ENCODE peak calls at places on chromosomes 3 and 15, in four cellular contexts. One of them, this sample, is unnamed.

GRCh38 chr15:90190606-90191343 is 10.4 kb upstream of the SEMA4B start:
- DNase-seq in SK-N-SH: no peak
- DNase-seq in GM12878: no peak
- DNase-seq in HCT116: no peak
- DNase-seq in this sample: no peak

GRCh38 chr3:102225407-102226132 is 209.2 kb upstream of the ZPLD1 start:
- DNase-seq in SK-N-SH: peak; percentile 44
- DNase-seq in GM12878: peak; percentile 42
- DNase-seq in HCT116: peak; percentile 56
- DNase-seq in this sample: no peak

GRCh38 chr3:113110263-113110662 is 101.1 kb upstream of the BOC start:
- DNase-seq in SK-N-SH: no peak
- DNase-seq in GM12878: no peak
- DNase-seq in HCT116: no peak
- DNase-seq in this sample: no peak

GRCh38 chr15:52529289-52529929 is 729 bp upstream of the MYO5A start:
- DNase-seq in SK-N-SH: no peak
- DNase-seq in GM12878: no peak
- DNase-seq in HCT116: no peak
- DNase-seq in this sample: no peak

GRCh38 chr3:194647747-194648146 is 14.5 kb upstream of the TMEM44 start:
- DNase-seq in SK-N-SH: no peak
- DNase-seq in GM12878: no peak
- DNase-seq in HCT116: no peak
- DNase-seq in this sample: no peak

GRCh38 chr3:197024881-197025735 is 4.5 kb downstream of the MELTF start:
- DNase-seq in SK-N-SH: no peak
- DNase-seq in GM12878: no peak
- DNase-seq in HCT116: no peak
- DNase-seq in this sample: no peak

GRCh38 chr3:172153335-172153861 is 114.0 kb downstream of the FNDC3B start:
- DNase-seq in SK-N-SH: no peak
- DNase-seq in GM12878: no peak
- DNase-seq in HCT116: peak; percentile 93
- DNase-seq in this sample: no peak

GRCh38 chr3:44909063-44909462 is 34.7 kb downstream of the TGM4 start:
- DNase-seq in SK-N-SH: no peak
- DNase-seq in GM12878: no peak
- DNase-seq in HCT116: no peak
- DNase-seq in this sample: no peak

GRCh38 chr15:34987982-34988873 is at the start of gene ZNF770:
- DNase-seq in SK-N-SH: peak; percentile 92
- DNase-seq in GM12878: peak; percentile 44
- DNase-seq in HCT116: peak; percentile 51
- DNase-seq in this sample: peak; percentile 40

GRCh38 chr3:33152363-33153360 is 38.8 kb downstream of the CRTAP start:
- DNase-seq in SK-N-SH: no peak
- DNase-seq in GM12878: no peak
- DNase-seq in HCT116: no peak
- DNase-seq in this sample: no peak

GRCh38 chr3:63795438-63795837 is 23.7 kb upstream of the C3orf49 start:
- DNase-seq in SK-N-SH: no peak
- DNase-seq in GM12878: no peak
- DNase-seq in HCT116: no peak
- DNase-seq in this sample: no peak
- TF ChIP-seq YY1 in SK-N-SH: no peak
- TF ChIP-seq YY1 in GM12878: no peak
- TF ChIP-seq YY1 in HCT116: no peak
- TF ChIP-seq YY1 in this sample: no peak

GRCh38 chr3:137768021-137768360 is 3.9 kb downstream of the SOX14 start:
- DNase-seq in SK-N-SH: peak; percentile 29
- DNase-seq in GM12878: no peak
- DNase-seq in HCT116: no peak
- DNase-seq in this sample: no peak

GRCh38 chr3:137766069-137766960 is 2.2 kb downstream of the SOX14 start:
- DNase-seq in SK-N-SH: peak; percentile 27
- DNase-seq in GM12878: no peak
- DNase-seq in HCT116: no peak
- DNase-seq in this sample: no peak

GRCh38 chr3:137765310-137766033 is 1.4 kb downstream of the SOX14 start:
- DNase-seq in SK-N-SH: peak; percentile 44
- DNase-seq in GM12878: no peak
- DNase-seq in HCT116: no peak
- DNase-seq in this sample: no peak

GRCh38 chr3:137768361-137769320 is 4.5 kb downstream of the SOX14 start:
- DNase-seq in SK-N-SH: peak; percentile 43
- DNase-seq in GM12878: no peak
- DNase-seq in HCT116: no peak
- DNase-seq in this sample: no peak

DNA sequence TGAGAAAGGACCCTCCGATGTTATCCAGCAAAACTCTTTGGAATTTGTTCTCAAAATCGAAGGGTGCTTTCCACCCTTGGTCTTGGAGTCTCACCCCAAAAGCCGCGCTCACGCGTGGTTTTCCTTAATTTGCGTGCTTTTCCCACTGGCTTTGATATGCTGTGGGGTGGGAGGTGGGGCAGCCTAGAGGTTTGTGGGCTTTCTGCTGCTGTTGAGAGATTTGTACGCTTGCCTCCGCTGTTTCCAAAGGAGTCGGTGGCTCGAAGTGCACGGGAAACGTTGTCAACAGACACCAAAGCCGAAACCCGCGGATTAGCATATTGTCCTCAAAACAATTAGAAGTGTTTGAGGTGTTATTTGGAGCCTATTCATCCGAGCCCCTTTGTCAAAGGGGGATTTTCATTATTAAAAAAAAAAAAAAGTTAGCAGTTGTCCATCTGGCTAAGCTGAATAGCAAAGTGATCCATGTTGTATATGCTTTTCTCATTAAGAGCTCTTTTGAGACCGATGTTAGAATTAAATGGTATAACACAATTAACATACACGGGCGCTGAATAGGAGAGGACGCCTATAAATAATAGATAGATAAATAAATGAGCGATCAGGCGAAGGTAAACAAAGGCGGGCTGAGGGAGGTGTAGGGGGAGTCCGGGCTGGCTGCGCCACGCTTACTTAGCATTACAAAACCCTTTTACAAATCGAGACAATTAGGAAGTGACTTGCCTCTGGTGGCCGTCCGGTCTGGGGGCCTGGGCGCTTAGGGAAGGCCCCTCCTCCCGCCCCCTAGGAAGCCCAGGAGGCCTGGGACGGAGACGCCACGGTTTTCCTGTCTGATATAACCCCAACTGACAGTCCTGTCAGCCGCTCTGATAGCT is 3.3 kb downstream of the SOX14 start:
- DNase-seq in SK-N-SH: peak; percentile 40
- DNase-seq in GM12878: no peak
- DNase-seq in HCT116: no peak
- DNase-seq in this sample: peak; percentile 84
- TF ChIP-seq YY1 in SK-N-SH: no peak
- TF ChIP-seq YY1 in GM12878: no peak
- TF ChIP-seq YY1 in HCT116: no peak
- TF ChIP-seq YY1 in this sample: no peak

DNA sequence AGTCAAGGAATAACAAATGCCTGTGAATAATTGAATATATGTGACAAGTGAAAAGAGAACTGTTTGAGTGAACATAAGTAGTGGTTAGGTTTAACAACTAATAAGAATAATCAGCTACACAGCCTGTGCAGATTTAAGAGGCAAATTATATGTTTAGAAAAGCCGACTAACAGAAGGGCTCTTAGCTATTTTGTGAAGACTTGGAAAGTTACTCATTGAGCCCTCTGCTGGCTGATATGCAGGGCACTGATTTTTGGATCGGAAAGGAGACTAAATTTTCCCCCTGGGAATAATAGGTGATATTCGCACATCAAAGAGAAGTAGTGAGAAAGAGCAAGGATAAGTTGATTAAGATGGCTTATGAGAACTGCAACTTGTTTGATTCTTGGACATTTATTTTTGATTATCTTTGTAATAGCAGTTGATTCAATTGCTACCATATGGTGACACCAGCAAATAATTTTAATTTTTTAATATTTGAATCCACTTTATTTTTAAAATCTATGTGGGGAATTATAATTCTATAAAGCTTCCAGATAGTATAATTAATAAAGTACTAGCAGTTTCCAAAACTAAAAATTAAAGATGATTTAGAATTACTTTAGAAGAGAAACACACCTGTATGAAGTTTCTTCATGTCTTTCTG is 156.2 kb downstream of the NLGN1 start:
- DNase-seq in SK-N-SH: peak; percentile 26
- DNase-seq in GM12878: no peak
- DNase-seq in HCT116: peak; percentile 31
- DNase-seq in this sample: peak; percentile 16
- TF ChIP-seq YY1 in SK-N-SH: no peak
- TF ChIP-seq YY1 in GM12878: no peak
- TF ChIP-seq YY1 in HCT116: no peak
- TF ChIP-seq YY1 in this sample: no peak

GRCh38 chr3:136186330-136186729 is 9.8 kb downstream of the MSL2 start:
- DNase-seq in SK-N-SH: no peak
- DNase-seq in GM12878: no peak
- DNase-seq in HCT116: no peak
- DNase-seq in this sample: no peak
- TF ChIP-seq YY1 in SK-N-SH: no peak
- TF ChIP-seq YY1 in GM12878: no peak
- TF ChIP-seq YY1 in HCT116: no peak
- TF ChIP-seq YY1 in this sample: no peak

GRCh38 chr15:57560976-57561711 is 30.6 kb upstream of the MYZAP start:
- DNase-seq in SK-N-SH: peak; percentile 73
- DNase-seq in GM12878: peak; percentile 26
- DNase-seq in HCT116: peak; percentile 55
- DNase-seq in this sample: no peak
- TF ChIP-seq YY1 in SK-N-SH: no peak
- TF ChIP-seq YY1 in GM12878: no peak
- TF ChIP-seq YY1 in HCT116: no peak
- TF ChIP-seq YY1 in this sample: no peak

DNA sequence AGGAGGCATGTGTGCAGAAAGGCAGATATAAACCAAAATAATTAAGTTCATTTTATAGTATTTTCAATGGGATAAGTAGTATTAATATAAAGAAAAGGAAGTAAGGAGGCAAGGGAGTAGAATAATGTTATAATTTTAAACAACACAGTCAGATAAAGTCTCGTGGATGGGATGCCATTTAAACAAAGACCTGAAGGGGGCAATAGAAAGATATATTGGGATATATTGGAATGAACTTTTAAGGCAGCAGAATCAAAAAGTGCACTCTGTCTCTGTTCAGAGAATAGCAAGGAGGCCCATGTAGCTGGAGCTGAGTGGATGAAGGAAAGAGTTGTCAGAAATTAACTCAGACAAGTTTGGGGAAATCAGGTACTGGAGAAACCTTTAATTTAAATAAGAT is 158.7 kb downstream of the CGGBP1 start:
- DNase-seq in SK-N-SH: peak; percentile 1
- DNase-seq in GM12878: no peak
- DNase-seq in HCT116: no peak
- DNase-seq in this sample: no peak
- TF ChIP-seq YY1 in SK-N-SH: no peak
- TF ChIP-seq YY1 in GM12878: no peak
- TF ChIP-seq YY1 in HCT116: no peak
- TF ChIP-seq YY1 in this sample: no peak

GRCh38 chr3:9980251-9980650 is 6.4 kb downstream of the EMC3 start:
- DNase-seq in SK-N-SH: no peak
- DNase-seq in GM12878: no peak
- DNase-seq in HCT116: no peak
- DNase-seq in this sample: no peak

GRCh38 chr3:9978664-9979349 is 7.8 kb downstream of the EMC3 start:
- DNase-seq in SK-N-SH: no peak
- DNase-seq in GM12878: no peak
- DNase-seq in HCT116: no peak
- DNase-seq in this sample: no peak

DNA sequence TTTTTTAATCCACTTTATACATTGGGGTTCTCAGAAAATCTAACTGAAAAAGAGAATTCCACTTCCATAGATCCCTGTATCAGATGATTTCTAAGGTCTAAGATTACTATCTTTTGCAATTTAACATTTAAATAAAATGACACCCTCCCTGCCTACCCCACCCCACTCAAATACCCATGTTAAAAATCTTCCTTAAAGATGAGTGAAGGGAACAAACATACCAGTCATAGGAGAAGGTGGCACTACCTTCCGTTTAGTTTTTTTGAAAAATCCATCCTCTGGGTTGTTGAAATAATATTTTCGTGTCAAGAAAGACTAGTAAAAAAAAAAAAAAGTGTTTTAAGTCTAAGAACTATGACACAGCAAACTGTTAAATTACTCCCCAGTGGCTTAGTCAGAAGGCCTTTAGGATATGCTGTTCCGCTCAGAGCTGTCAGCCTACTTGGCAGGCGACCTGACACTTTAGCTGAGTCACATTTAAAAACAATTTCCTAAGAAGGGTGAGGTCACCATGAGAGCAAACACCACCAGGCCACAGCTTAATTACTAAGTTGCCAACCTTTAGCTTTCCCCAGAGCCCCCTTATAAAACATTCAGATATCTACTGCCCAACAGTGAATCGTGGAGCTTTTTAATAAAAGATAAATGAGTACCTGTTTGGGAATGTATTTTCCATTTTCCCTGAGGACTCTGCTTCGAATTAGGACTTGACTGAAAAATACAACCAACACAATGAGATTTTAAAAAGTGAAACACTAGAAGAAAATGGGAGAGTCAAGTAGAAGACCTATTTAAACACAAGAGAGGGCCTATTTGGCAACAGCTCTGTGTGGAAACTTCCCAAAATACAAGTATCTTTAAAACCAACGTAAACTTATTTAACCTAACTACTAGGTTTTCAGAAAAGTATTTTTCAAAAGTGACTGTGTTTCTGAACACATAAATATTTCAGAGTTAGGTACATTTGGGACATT is 9.6 kb downstream of the EMC3 start:
- DNase-seq in SK-N-SH: no peak
- DNase-seq in GM12878: no peak
- DNase-seq in HCT116: peak; percentile 68
- DNase-seq in this sample: no peak
- TF ChIP-seq YY1 in SK-N-SH: no peak
- TF ChIP-seq YY1 in GM12878: no peak
- TF ChIP-seq YY1 in HCT116: no peak
- TF ChIP-seq YY1 in this sample: no peak

GRCh38 chr15:31101262-31102048 is at the start of gene TRPM1:
- DNase-seq in SK-N-SH: no peak
- DNase-seq in GM12878: no peak
- DNase-seq in HCT116: no peak
- DNase-seq in this sample: no peak

GRCh38 chr15:31098953-31099740 is 2.4 kb downstream of the TRPM1 start:
- DNase-seq in SK-N-SH: no peak
- DNase-seq in GM12878: no peak
- DNase-seq in HCT116: no peak
- DNase-seq in this sample: no peak

GRCh38 chr15:31102374-31103342 is 1.1 kb upstream of the TRPM1 start:
- DNase-seq in SK-N-SH: no peak
- DNase-seq in GM12878: no peak
- DNase-seq in HCT116: no peak
- DNase-seq in this sample: no peak

GRCh38 chr15:31102049-31102321 is 460 bp upstream of the TRPM1 start:
- DNase-seq in SK-N-SH: peak; percentile 80
- DNase-seq in GM12878: no peak
- DNase-seq in HCT116: no peak
- DNase-seq in this sample: no peak

DNA sequence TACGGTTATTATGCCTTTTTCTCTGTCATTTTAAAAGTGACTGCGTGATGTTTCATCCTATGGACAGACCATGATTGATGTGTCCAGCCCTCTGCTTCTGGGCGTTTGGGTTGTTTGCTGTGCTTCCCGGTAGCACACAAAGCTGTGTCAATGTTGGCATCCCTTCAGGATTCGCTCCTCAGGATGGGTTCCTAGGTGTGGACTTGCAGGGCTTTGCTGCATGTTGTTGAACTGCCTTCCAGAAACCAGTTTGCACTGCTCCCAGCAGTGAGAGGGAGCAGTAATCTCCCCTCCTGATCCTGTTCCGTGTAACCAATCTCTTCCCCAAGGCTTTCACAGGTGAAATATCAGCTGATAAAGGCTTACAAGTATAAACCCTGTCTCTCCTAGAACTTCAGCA is 787 bp downstream of the TRPM1 start:
- DNase-seq in SK-N-SH: no peak
- DNase-seq in GM12878: no peak
- DNase-seq in HCT116: no peak
- DNase-seq in this sample: no peak
- TF ChIP-seq YY1 in SK-N-SH: no peak
- TF ChIP-seq YY1 in GM12878: no peak
- TF ChIP-seq YY1 in HCT116: no peak
- TF ChIP-seq YY1 in this sample: no peak

This sample was measured in NT2/D1.